ENCODE peak calls at places on chromosomes 12 and 14, in eight cellular contexts. Q is NB4, U is fibroblast of pulmonary artery, E is skeletal muscle cell, R is H7, W is lower leg skin, A is psoas muscle, T is AG04450. F is an unnamed sample.

GRCh38 chr14:22339277-22339676 is 249.7 kb downstream of the DAD1 start:
- DNase-seq in U (peak; percentile 94), W (peak; percentile 89), A (peak; percentile 88), T (peak; percentile 82), E (peak; percentile 78), Q (no peak), R (no peak), F (no peak)

GRCh38 chr12:56081393-56082347 is 1.7 kb downstream of the ERBB3 start:
- DNase-seq in Q (no peak), W (no peak), E (no peak), R (peak; percentile 30), T (no peak), A (peak; percentile 34), U (no peak), F (no peak)

GRCh38 chr12:120181991-120182631 is 12.4 kb downstream of the GCN1 start:
- DNase-seq in R (no peak), W (no peak), Q (no peak), T (no peak), A (peak; percentile 79), E (no peak), U (peak; percentile 61), F (no peak)

GRCh38 chr12:66663605-66664004 is 15.3 kb downstream of the GRIP1 start:
- DNase-seq in A (no peak), U (no peak), Q (no peak), T (no peak), W (no peak), R (no peak), E (no peak), F (no peak)

GRCh38 chr14:98494582-98494981 is 777.4 kb downstream of the BCL11B start:
- DNase-seq in Q (peak; percentile 38), W (no peak), A (no peak), R (no peak), T (no peak), E (no peak), U (no peak), F (no peak)

GRCh38 chr14:74735113-74735512 is 22.2 kb downstream of the FCF1 start:
- DNase-seq in E (no peak), T (no peak), R (no peak), W (no peak), Q (no peak), U (no peak), A (no peak), F (no peak)

GRCh38 chr12:49930515-49931288 is 19.8 kb upstream of the AQP2 start:
- DNase-seq in T (no peak), R (no peak), U (peak; percentile 75), A (no peak), Q (no peak), E (peak; percentile 30), W (no peak), F (no peak)

GRCh38 chr12:112752298-112752697 is 39.2 kb upstream of the RPH3A start:
- DNase-seq in R (no peak), E (no peak), T (no peak), A (no peak), Q (no peak), W (no peak), U (no peak), F (no peak)

GRCh38 chr12:104877107-104877705 is 80.9 kb downstream of the SLC41A2 start:
- DNase-seq in W (no peak), E (no peak), A (no peak), T (no peak), Q (peak; percentile 66), R (no peak), U (peak; percentile 74), F (peak; percentile 38)

GRCh38 chr12:55068416-55069010 is 48.7 kb downstream of the NEUROD4 start:
- DNase-seq in R (peak; percentile 59), T (no peak), E (no peak), Q (peak; percentile 75), U (peak; percentile 71), W (no peak), A (no peak), F (peak; percentile 42)

GRCh38 chr14:95829321-95829720 is 47.3 kb upstream of the TUNAR start:
- DNase-seq in Q (no peak), R (no peak), A (no peak), T (no peak), W (no peak), E (no peak), U (no peak), F (no peak)

GRCh38 chr14:47539065-47539464 is 136.3 kb downstream of the MDGA2 start:
- DNase-seq in E (no peak), Q (peak; percentile 31), A (no peak), W (no peak), R (peak; percentile 40), U (peak; percentile 1), T (no peak), F (peak; percentile 21)

GRCh38 chr12:89353188-89353822 is 1.0 kb upstream of the DUSP6 start:
- DNase-seq in T (no peak), E (no peak), Q (peak; percentile 92), A (peak; percentile 79), U (peak; percentile 75), W (peak; percentile 94), R (peak; percentile 93), F (no peak)

GRCh38 chr12:33757701-33758100 is 264.6 kb upstream of the ALG10 start:
- DNase-seq in W (no peak), R (no peak), U (no peak), E (no peak), A (no peak), Q (no peak), T (no peak), F (no peak)

GRCh38 chr12:87827638-87828264 is 201.4 kb downstream of the C12orf50 start:
- DNase-seq in A (no peak), Q (no peak), E (no peak), U (peak; percentile 55), R (no peak), T (peak; percentile 32), W (no peak), F (no peak)

GRCh38 chr12:6332459-6332858 is 9.4 kb downstream of the TNFRSF1A start:
- DNase-seq in W (no peak), Q (peak; percentile 60), R (no peak), E (peak; percentile 85), A (no peak), T (no peak), U (peak; percentile 91), F (no peak)

GRCh38 chr12:121799175-121799841 is 4.5 kb upstream of the SETD1B start:
- DNase-seq in R (peak; percentile 86), W (peak; percentile 95), A (peak; percentile 92), T (no peak), E (no peak), Q (peak; percentile 81), U (peak; percentile 82), F (no peak)

GRCh38 chr12:88248606-88249005 is 106.5 kb downstream of the TMTC3 start:
- DNase-seq in R (no peak), Q (no peak), A (no peak), T (no peak), W (no peak), E (no peak), U (no peak), F (no peak)

GRCh38 chr12:31388713-31389112 is 62.8 kb upstream of the SINHCAF start:
- DNase-seq in W (no peak), T (no peak), R (no peak), Q (no peak), A (no peak), E (no peak), U (no peak), F (no peak)

GRCh38 chr12:31387466-31387865 is 61.5 kb upstream of the SINHCAF start:
- DNase-seq in Q (no peak), W (peak; percentile 61), E (no peak), R (no peak), U (no peak), T (no peak), A (no peak), F (no peak)

GRCh38 chr12:31390991-31391390 is 65.0 kb upstream of the SINHCAF start:
- DNase-seq in Q (no peak), E (no peak), T (no peak), W (peak; percentile 45), U (no peak), A (no peak), R (no peak), F (no peak)

GRCh38 chr12:31387011-31387410 is 61.1 kb upstream of the SINHCAF start:
- DNase-seq in R (peak; percentile 40), W (no peak), U (no peak), A (no peak), T (no peak), E (no peak), Q (no peak), F (no peak)

GRCh38 chr12:31386364-31386777 is 60.4 kb upstream of the SINHCAF start:
- DNase-seq in R (peak; percentile 82), Q (no peak), A (no peak), U (no peak), E (no peak), W (peak; percentile 3), T (no peak), F (no peak)
- H3K4me3 ChIP-seq in R (peak overlapping the region; percentile 28), Q (no peak overlapping the region), A (no peak overlapping the region), U (no peak overlapping the region), E (no peak overlapping the region), W (no peak overlapping the region), T (no peak overlapping the region), F (no peak overlapping the region)

GRCh38 chr14:59215757-59216156 is 27.3 kb downstream of the DAAM1 start:
- DNase-seq in Q (no peak), E (no peak), R (no peak), U (no peak), W (no peak), A (no peak), T (no peak), F (no peak)
- H3K4me3 ChIP-seq in Q (no peak overlapping the region), E (no peak overlapping the region), R (no peak overlapping the region), U (no peak overlapping the region), W (no peak overlapping the region), A (no peak overlapping the region), T (no peak overlapping the region), F (no peak overlapping the region)

DNA sequence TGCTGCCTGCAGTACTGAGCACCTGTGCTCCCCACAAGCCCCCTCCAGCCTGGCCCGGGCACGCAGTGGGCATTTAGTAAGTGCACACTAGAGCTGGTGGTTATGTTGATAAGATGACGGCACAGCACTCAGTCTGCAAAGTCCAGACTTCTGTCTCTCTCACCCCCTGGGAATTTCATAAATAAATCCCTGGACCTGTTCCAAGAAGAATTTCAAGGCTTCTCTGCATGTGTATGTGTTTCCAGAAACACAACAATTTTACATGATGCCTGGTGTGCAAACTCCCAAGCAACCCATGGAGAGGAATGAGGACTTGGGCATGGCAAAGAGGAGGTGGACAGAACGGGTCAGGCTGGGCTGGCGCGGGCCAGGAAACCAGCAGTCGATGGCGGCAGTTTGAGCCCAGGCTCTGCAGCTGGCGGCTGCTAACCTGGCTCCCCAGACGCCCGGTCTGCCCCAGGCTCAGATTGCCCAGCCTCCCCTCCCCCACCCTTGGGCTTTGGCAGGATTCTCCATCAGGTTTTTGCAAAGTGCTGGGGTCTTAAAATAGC is 10.4 kb upstream of the ACVR1B start:
- DNase-seq in A (no peak), E (peak; percentile 25), T (peak; percentile 32), R (peak; percentile 58), Q (no peak), U (peak; percentile 74), W (peak; percentile 73), F (no peak)
- H3K4me3 ChIP-seq in A (peak overlapping the region; percentile 30), E (no peak overlapping the region), T (no peak overlapping the region), R (no peak overlapping the region), Q (no peak overlapping the region), U (no peak overlapping the region), W (no peak overlapping the region), F (no peak overlapping the region)

DNA sequence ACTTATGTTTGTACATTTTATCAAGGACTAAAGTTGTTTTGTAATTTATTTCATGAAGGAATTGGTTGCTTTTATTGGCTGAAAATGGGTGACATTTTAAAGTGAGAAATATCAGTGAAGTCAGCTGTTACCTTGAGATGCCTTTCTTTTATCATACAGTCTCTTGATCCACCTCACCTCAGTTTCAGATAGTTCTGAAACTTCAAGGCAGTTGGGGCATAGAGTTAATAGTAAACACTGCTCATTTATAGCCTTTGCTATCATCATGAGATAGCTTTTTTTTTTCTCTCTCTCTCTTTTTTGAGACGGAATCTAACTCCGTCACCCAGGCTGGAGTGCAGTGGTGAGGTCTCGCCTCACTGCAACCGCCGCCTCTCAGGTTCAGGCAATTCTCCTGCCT is 76.7 kb downstream of the MON2 start:
- DNase-seq in E (no peak), U (no peak), Q (no peak), W (no peak), A (no peak), T (no peak), R (no peak), F (no peak)
- H3K4me3 ChIP-seq in E (no peak overlapping the region), U (no peak overlapping the region), Q (no peak overlapping the region), W (no peak overlapping the region), A (no peak overlapping the region), T (no peak overlapping the region), R (no peak overlapping the region), F (no peak overlapping the region)

F was measured in Jurkat, Clone E6-1.